ENCODE peak calls at places on chromosomes 3 and 15, in five cellular contexts. M is stimulated activated CD4-positive, alpha-beta T cell treated with anti-CD3 and anti-CD28 coated beads, Interleukin-2, amount 100 ng/mL, for 48 hours; L is PC-3; V is astrocyte; F is upper lobe of right lung. J is an unnamed sample.

GRCh38 chr15:65355173-65355982 is 22.4 kb downstream of the IGDCC3 start:
- DNase-seq in M (peak; percentile 2), L (no peak), V (no peak), F (no peak), J (no peak)

GRCh38 chr3:28278918-28279317 is 37.5 kb downstream of the CMC1 start:
- DNase-seq in M (no peak), L (no peak), V (no peak), F (no peak), J (no peak)

GRCh38 chr15:26376243-26376642 is 396.6 kb downstream of the GABRB3 start:
- DNase-seq in M (no peak), L (no peak), V (no peak), F (no peak), J (no peak)

GRCh38 chr3:130242850-130243569 is 102.5 kb upstream of the COL6A5 start:
- DNase-seq in M (no peak), L (peak; percentile 19), V (no peak), F (no peak), J (peak; percentile 38)

GRCh38 chr3:185958626-185959025 is 20.8 kb upstream of the TRA2B start:
- DNase-seq in M (no peak), L (no peak), V (no peak), F (no peak), J (no peak)

GRCh38 chr3:157204431-157204830 is 44.5 kb upstream of the CCNL1 start:
- DNase-seq in M (no peak), L (peak; percentile 77), V (peak; percentile 16), F (no peak), J (no peak)

GRCh38 chr3:132160218-132160617 is 125.4 kb upstream of the CPNE4 start:
- DNase-seq in M (no peak), L (no peak), V (no peak), F (no peak), J (no peak)

GRCh38 chr15:50123861-50124556 is 5.0 kb upstream of the ATP8B4 start:
- DNase-seq in M (no peak), L (no peak), V (no peak), F (no peak), J (no peak)

GRCh38 chr3:53485675-53486365 is 8.6 kb upstream of the CACNA1D start:
- DNase-seq in M (no peak), L (peak; percentile 21), V (no peak), F (no peak), J (no peak)

GRCh38 chr3:108153451-108153981 is 62.7 kb upstream of the CD47 start:
- DNase-seq in M (peak; percentile 47), L (peak; percentile 71), V (peak; percentile 49), F (no peak), J (peak; percentile 50)

GRCh38 chr3:46393554-46394434 is 13.1 kb downstream of the CCR5AS start:
- DNase-seq in M (no peak), L (no peak), V (no peak), F (no peak), J (no peak)

GRCh38 chr3:168034152-168034928 is 61.4 kb downstream of the GOLIM4 start:
- DNase-seq in M (no peak), L (peak; percentile 33), V (peak; percentile 68), F (no peak), J (no peak)

GRCh38 chr3:25604107-25604805 is 60.5 kb downstream of the TOP2B start:
- DNase-seq in M (no peak), L (peak; percentile 37), V (peak; percentile 97), F (no peak), J (no peak)

GRCh38 chr3:50256978-50257890 is 11.7 kb upstream of the SEMA3B start:
- DNase-seq in M (no peak), L (peak; percentile 67), V (no peak), F (no peak), J (peak; percentile 78)

GRCh38 chr15:76576526-76577279 is 240.1 kb downstream of the ISL2 start:
- DNase-seq in M (no peak), L (no peak), V (peak; percentile 70), F (peak; percentile 79), J (peak; percentile 23)

GRCh38 chr15:33126559-33127290 is 67.8 kb downstream of the FMN1 start:
- DNase-seq in M (peak; percentile 53), L (peak; percentile 98), V (peak; percentile 91), F (peak; percentile 67), J (peak; percentile 54)

GRCh38 chr15:30985081-30985531 is 6.3 kb downstream of the MTMR10 start:
- DNase-seq in M (no peak), L (no peak), V (peak; percentile 22), F (no peak), J (no peak)

GRCh38 chr15:47872869-47873301 is 155.6 kb downstream of the SEMA6D start:
- DNase-seq in M (no peak), L (no peak), V (no peak), F (no peak), J (no peak)

GRCh38 chr3:55486101-55486856 is 827 bp downstream of the WNT5A start:
- DNase-seq in M (no peak), L (peak; percentile 78), V (peak; percentile 76), F (peak; percentile 89), J (no peak)

GRCh38 chr3:61358364-61358763 is 107.1 kb upstream of the FHIT start:
- DNase-seq in M (no peak), L (no peak), V (no peak), F (peak; percentile 69), J (no peak)

GRCh38 chr3:57856675-57857074 is 100.6 kb downstream of the SLMAP start:
- DNase-seq in M (no peak), L (peak; percentile 33), V (no peak), F (no peak), J (no peak)

GRCh38 chr3:5012398-5012797 is 33.2 kb downstream of the BHLHE40 start:
- DNase-seq in M (no peak), L (no peak), V (no peak), F (peak; percentile 8), J (no peak)

GRCh38 chr15:33729648-33730047 is 238.6 kb upstream of the CHRM5 start:
- DNase-seq in M (no peak), L (peak; percentile 79), V (no peak), F (no peak), J (no peak)

GRCh38 chr3:106745344-106746168 is 631.7 kb upstream of the CCDC54 start:
- DNase-seq in M (no peak), L (no peak), V (peak; percentile 98), F (no peak), J (no peak)

GRCh38 chr15:47717036-47717611 is at the start of gene SEMA6D:
- DNase-seq in M (no peak), L (peak; percentile 73), V (peak; percentile 81), F (peak; percentile 78), J (peak; percentile 21)

GRCh38 chr3:157201648-157202278 is 41.8 kb upstream of the CCNL1 start:
- DNase-seq in M (no peak), L (peak; percentile 70), V (peak; percentile 36), F (no peak), J (no peak)

GRCh38 chr3:34065901-34066300 is 267.5 kb downstream of the PDCD6IP start:
- DNase-seq in M (no peak), L (no peak), V (no peak), F (no peak), J (no peak)

GRCh38 chr15:78934063-78935023 is 10.5 kb downstream of the CTSH start:
- DNase-seq in M (no peak), L (no peak), V (peak; percentile 22), F (peak; percentile 66), J (no peak)

GRCh38 chr15:59997070-59997701 is 6.9 kb upstream of the FOXB1 start:
- DNase-seq in M (no peak), L (peak; percentile 42), V (no peak), F (no peak), J (no peak)

GRCh38 chr15:63396546-63396939 is 14.9 kb upstream of the CA12 start:
- DNase-seq in M (no peak), L (no peak), V (no peak), F (no peak), J (no peak)

GRCh38 chr3:14424711-14425573 is 22.5 kb downstream of the SLC6A6 start:
- DNase-seq in M (no peak), L (peak; percentile 72), V (no peak), F (no peak), J (peak; percentile 30)

GRCh38 chr3:146543461-146544012 is 870 bp downstream of the PLSCR1 start:
- DNase-seq in M (no peak), L (no peak), V (peak; percentile 26), F (no peak), J (no peak)

GRCh38 chr3:125440970-125441369 is 65.8 kb upstream of the ZNF148 start:
- DNase-seq in M (no peak), L (no peak), V (no peak), F (no peak), J (no peak)

GRCh38 chr3:152558386-152558785 is 276.5 kb upstream of the P2RY1 start:
- DNase-seq in M (no peak), L (no peak), V (no peak), F (no peak), J (no peak)

GRCh38 chr3:30286007-30286669 is 320.3 kb upstream of the TGFBR2 start:
- DNase-seq in M (no peak), L (peak; percentile 93), V (peak; percentile 97), F (no peak), J (peak; percentile 58)

GRCh38 chr3:69251078-69251805 is 128.8 kb upstream of the LMOD3 start:
- DNase-seq in M (no peak), L (no peak), V (no peak), F (no peak), J (no peak)

GRCh38 chr3:187025656-187026320 is 95.5 kb downstream of the ST6GAL1 start:
- DNase-seq in M (peak; percentile 33), L (no peak), V (no peak), F (no peak), J (no peak)

GRCh38 chr3:81173514-81173913 is 587.9 kb downstream of the GBE1 start:
- DNase-seq in M (no peak), L (peak; percentile 66), V (no peak), F (no peak), J (no peak)

J was measured in Calu3.